ENCODE peak calls at places on chromosomes 7 and 10, in four cellular contexts. One of them, this sample, is unnamed.

GRCh38 chr10:32326119-32326518 is 20.8 kb downstream of the EPC1 start:
- DNase-seq in K562: no peak
- DNase-seq in WTC11: no peak
- DNase-seq in HepG2: no peak
- DNase-seq in this sample: no peak

GRCh38 chr7:42350801-42351200 is 113.8 kb upstream of the GLI3 start:
- DNase-seq in HepG2: no peak
- DNase-seq in K562: no peak
- DNase-seq in WTC11: no peak
- DNase-seq in this sample: no peak

GRCh38 chr10:107043461-107043860 is 121.0 kb downstream of the SORCS1 start:
- DNase-seq in K562: no peak
- DNase-seq in HepG2: no peak
- DNase-seq in WTC11: no peak
- DNase-seq in this sample: no peak

GRCh38 chr10:75770634-75771081 is 339.2 kb downstream of the LRMDA start:
- DNase-seq in WTC11: no peak
- DNase-seq in K562: no peak
- DNase-seq in HepG2: no peak
- DNase-seq in this sample: no peak

GRCh38 chr7:18361756-18362155 is 133.8 kb upstream of the HDAC9 start:
- DNase-seq in K562: no peak
- DNase-seq in HepG2: no peak
- DNase-seq in WTC11: peak; percentile 68
- DNase-seq in this sample: peak; percentile 21

GRCh38 chr7:146565872-146566271 is 449.3 kb downstream of the CNTNAP2 start:
- DNase-seq in K562: no peak
- DNase-seq in WTC11: peak; percentile 15
- DNase-seq in HepG2: no peak
- DNase-seq in this sample: no peak

GRCh38 chr7:137990251-137990901 is 11.5 kb downstream of the CREB3L2 start:
- DNase-seq in HepG2: no peak
- DNase-seq in K562: no peak
- DNase-seq in WTC11: no peak
- DNase-seq in this sample: no peak

GRCh38 chr7:97293031-97293430 is 175.5 kb downstream of the SDHAF3 start:
- DNase-seq in K562: no peak
- DNase-seq in HepG2: no peak
- DNase-seq in WTC11: no peak
- DNase-seq in this sample: no peak

GRCh38 chr10:61779276-61779675 is 116.5 kb downstream of the CABCOCO1 start:
- DNase-seq in WTC11: no peak
- DNase-seq in K562: no peak
- DNase-seq in HepG2: no peak
- DNase-seq in this sample: no peak

GRCh38 chr10:131159771-131160170 is 151.8 kb downstream of the TCERG1L start:
- DNase-seq in WTC11: no peak
- DNase-seq in K562: no peak
- DNase-seq in HepG2: no peak
- DNase-seq in this sample: no peak

GRCh38 chr7:12942599-12942998 is 255.2 kb downstream of the ARL4A start:
- DNase-seq in WTC11: no peak
- DNase-seq in K562: no peak
- DNase-seq in HepG2: peak; percentile 92
- DNase-seq in this sample: no peak

GRCh38 chr7:138223402-138223872 is 147.2 kb downstream of the AKR1D1 start:
- DNase-seq in HepG2: no peak
- DNase-seq in WTC11: no peak
- DNase-seq in K562: peak; percentile 37
- DNase-seq in this sample: no peak

GRCh38 chr10:122113161-122113944 is 124.4 kb downstream of the TACC2 start:
- DNase-seq in HepG2: peak; percentile 78
- DNase-seq in WTC11: peak; percentile 65
- DNase-seq in K562: peak; percentile 13
- DNase-seq in this sample: peak; percentile 87

GRCh38 chr7:108138911-108139310 is 8.8 kb upstream of the LAMB4 start:
- DNase-seq in K562: no peak
- DNase-seq in HepG2: no peak
- DNase-seq in WTC11: no peak
- DNase-seq in this sample: no peak

GRCh38 chr7:90233569-90233968 is 11.4 kb upstream of the CFAP69 start:
- DNase-seq in K562: no peak
- DNase-seq in WTC11: no peak
- DNase-seq in HepG2: no peak
- DNase-seq in this sample: no peak

GRCh38 chr7:142355328-142355727 is 97.5 kb upstream of the PRSS58 start:
- DNase-seq in K562: no peak
- DNase-seq in HepG2: no peak
- DNase-seq in WTC11: no peak
- DNase-seq in this sample: no peak

GRCh38 chr7:77791956-77792355 is 6.3 kb downstream of the TMEM60 start:
- DNase-seq in WTC11: no peak
- DNase-seq in HepG2: no peak
- DNase-seq in K562: no peak
- DNase-seq in this sample: no peak

GRCh38 chr7:27151945-27152815 is at the start of gene HOXA3:
- DNase-seq in K562: no peak
- DNase-seq in HepG2: no peak
- DNase-seq in WTC11: peak; percentile 38
- DNase-seq in this sample: peak; percentile 62

GRCh38 chr10:132254841-132255240 is 52.9 kb downstream of the STK32C start:
- DNase-seq in WTC11: no peak
- DNase-seq in HepG2: no peak
- DNase-seq in K562: no peak
- DNase-seq in this sample: no peak

GRCh38 chr7:132655071-132655761 is 78.9 kb upstream of the PLXNA4 start:
- DNase-seq in HepG2: no peak
- DNase-seq in WTC11: peak; percentile 15
- DNase-seq in K562: no peak
- DNase-seq in this sample: no peak

GRCh38 chr7:80259-81236 is 111.8 kb upstream of the FAM20C start:
- DNase-seq in HepG2: no peak
- DNase-seq in K562: no peak
- DNase-seq in WTC11: no peak
- DNase-seq in this sample: no peak

GRCh38 chr10:124708922-124709520 is 35.2 kb downstream of the FAM53B start:
- DNase-seq in HepG2: no peak
- DNase-seq in WTC11: no peak
- DNase-seq in K562: no peak
- DNase-seq in this sample: no peak

GRCh38 chr10:103480521-103480920 is 1.5 kb upstream of the CALHM3 start:
- DNase-seq in HepG2: no peak
- DNase-seq in WTC11: no peak
- DNase-seq in K562: no peak
- DNase-seq in this sample: no peak

GRCh38 chr7:106588576-106589494 is 72.1 kb downstream of the CCDC71L start:
- DNase-seq in HepG2: no peak
- DNase-seq in WTC11: no peak
- DNase-seq in K562: no peak
- DNase-seq in this sample: no peak

GRCh38 chr7:37405603-37406122 is 43.0 kb downstream of the ELMO1 start:
- DNase-seq in HepG2: no peak
- DNase-seq in K562: peak; percentile 41
- DNase-seq in WTC11: no peak
- DNase-seq in this sample: no peak

GRCh38 chr10:63582686-63583085 is 61.5 kb downstream of the REEP3 start:
- DNase-seq in WTC11: no peak
- DNase-seq in HepG2: no peak
- DNase-seq in K562: no peak
- DNase-seq in this sample: no peak

GRCh38 chr10:34854147-34854601 is 39.1 kb upstream of the PARD3 start:
- DNase-seq in WTC11: no peak
- DNase-seq in HepG2: no peak
- DNase-seq in K562: no peak
- DNase-seq in this sample: no peak

GRCh38 chr7:99006739-99007424 is 128.6 kb downstream of the TRRAP start:
- DNase-seq in K562: no peak
- DNase-seq in WTC11: no peak
- DNase-seq in HepG2: no peak
- DNase-seq in this sample: no peak

GRCh38 chr7:123023126-123023525 is 27.6 kb upstream of the TAS2R16 start:
- DNase-seq in HepG2: no peak
- DNase-seq in WTC11: no peak
- DNase-seq in K562: no peak
- DNase-seq in this sample: no peak

GRCh38 chr7:77570330-77571011 is 33.4 kb downstream of the PTPN12 start:
- DNase-seq in K562: no peak
- DNase-seq in WTC11: no peak
- DNase-seq in HepG2: peak; percentile 41
- DNase-seq in this sample: no peak

GRCh38 chr7:84399661-84400060 is 205.1 kb upstream of the SEMA3A start:
- DNase-seq in HepG2: no peak
- DNase-seq in K562: no peak
- DNase-seq in WTC11: no peak
- DNase-seq in this sample: no peak

GRCh38 chr10:14382022-14382421 is 51.3 kb upstream of the FRMD4A start:
- DNase-seq in HepG2: no peak
- DNase-seq in WTC11: no peak
- DNase-seq in K562: no peak
- DNase-seq in this sample: no peak

GRCh38 chr10:27482984-27483956 is 20.8 kb upstream of the RAB18 start:
- DNase-seq in HepG2: no peak
- DNase-seq in K562: no peak
- DNase-seq in WTC11: no peak
- DNase-seq in this sample: peak; percentile 7

GRCh38 chr7:104198673-104199278 is 9.0 kb downstream of the ORC5 start:
- DNase-seq in WTC11: no peak
- DNase-seq in K562: no peak
- DNase-seq in HepG2: no peak
- DNase-seq in this sample: no peak

GRCh38 chr7:32506266-32507054 is 11.2 kb downstream of the AVL9 start:
- DNase-seq in K562: peak; percentile 81
- DNase-seq in WTC11: no peak
- DNase-seq in HepG2: peak; percentile 10
- DNase-seq in this sample: no peak

GRCh38 chr7:32513205-32513604 is 17.9 kb downstream of the AVL9 start:
- DNase-seq in HepG2: no peak
- DNase-seq in WTC11: no peak
- DNase-seq in K562: no peak
- DNase-seq in this sample: no peak

GRCh38 chr7:32511791-32512190 is 16.5 kb downstream of the AVL9 start:
- DNase-seq in HepG2: no peak
- DNase-seq in WTC11: no peak
- DNase-seq in K562: no peak
- DNase-seq in this sample: no peak

GRCh38 chr7:32502656-32503189 is 7.4 kb downstream of the AVL9 start:
- DNase-seq in HepG2: no peak
- DNase-seq in K562: no peak
- DNase-seq in WTC11: no peak
- DNase-seq in this sample: no peak

GRCh38 chr7:32507416-32507815 is 12.1 kb downstream of the AVL9 start:
- DNase-seq in K562: no peak
- DNase-seq in WTC11: no peak
- DNase-seq in HepG2: no peak
- DNase-seq in this sample: no peak
- TF ChIP-seq SP1 in K562: no peak
- TF ChIP-seq SP1 in WTC11: no peak
- TF ChIP-seq SP1 in HepG2: no peak
- TF ChIP-seq SP1 in this sample: no peak

GRCh38 chr7:43879477-43879876 is 10.2 kb upstream of the MRPS24 start:
- DNase-seq in HepG2: no peak
- DNase-seq in K562: no peak
- DNase-seq in WTC11: no peak
- DNase-seq in this sample: no peak
- TF ChIP-seq SP1 in HepG2: no peak
- TF ChIP-seq SP1 in K562: no peak
- TF ChIP-seq SP1 in WTC11: no peak
- TF ChIP-seq SP1 in this sample: no peak

GRCh38 chr10:73901261-73901660 is 9.7 kb upstream of the PLAU start:
- DNase-seq in HepG2: no peak
- DNase-seq in WTC11: no peak
- DNase-seq in K562: no peak
- DNase-seq in this sample: no peak

GRCh38 chr10:73900068-73900467 is 10.9 kb upstream of the PLAU start:
- DNase-seq in K562: no peak
- DNase-seq in HepG2: no peak
- DNase-seq in WTC11: no peak
- DNase-seq in this sample: no peak

GRCh38 chr10:73897693-73898092 is 13.2 kb upstream of the PLAU start:
- DNase-seq in HepG2: no peak
- DNase-seq in WTC11: no peak
- DNase-seq in K562: no peak
- DNase-seq in this sample: no peak

GRCh38 chr10:73898730-73899400 is 12.1 kb upstream of the PLAU start:
- DNase-seq in K562: no peak
- DNase-seq in WTC11: no peak
- DNase-seq in HepG2: no peak
- DNase-seq in this sample: no peak

GRCh38 chr10:73899401-73899780 is 11.5 kb upstream of the PLAU start:
- DNase-seq in K562: no peak
- DNase-seq in HepG2: no peak
- DNase-seq in WTC11: no peak
- DNase-seq in this sample: no peak
- TF ChIP-seq SP1 in K562: no peak
- TF ChIP-seq SP1 in HepG2: no peak
- TF ChIP-seq SP1 in WTC11: no peak
- TF ChIP-seq SP1 in this sample: no peak

GRCh38 chr10:119703903-119704508 is 21.8 kb upstream of the INPP5F start:
- DNase-seq in K562: no peak
- DNase-seq in WTC11: no peak
- DNase-seq in HepG2: no peak
- DNase-seq in this sample: no peak

GRCh38 chr10:119701861-119702260 is 24.0 kb upstream of the INPP5F start:
- DNase-seq in WTC11: no peak
- DNase-seq in K562: no peak
- DNase-seq in HepG2: peak; percentile 15
- DNase-seq in this sample: no peak

GRCh38 chr10:119700321-119700954 is 25.4 kb upstream of the INPP5F start:
- DNase-seq in HepG2: no peak
- DNase-seq in K562: no peak
- DNase-seq in WTC11: no peak
- DNase-seq in this sample: no peak

GRCh38 chr10:119705434-119705831 is 20.4 kb upstream of the INPP5F start:
- DNase-seq in HepG2: no peak
- DNase-seq in WTC11: no peak
- DNase-seq in K562: no peak
- DNase-seq in this sample: no peak

DNA sequence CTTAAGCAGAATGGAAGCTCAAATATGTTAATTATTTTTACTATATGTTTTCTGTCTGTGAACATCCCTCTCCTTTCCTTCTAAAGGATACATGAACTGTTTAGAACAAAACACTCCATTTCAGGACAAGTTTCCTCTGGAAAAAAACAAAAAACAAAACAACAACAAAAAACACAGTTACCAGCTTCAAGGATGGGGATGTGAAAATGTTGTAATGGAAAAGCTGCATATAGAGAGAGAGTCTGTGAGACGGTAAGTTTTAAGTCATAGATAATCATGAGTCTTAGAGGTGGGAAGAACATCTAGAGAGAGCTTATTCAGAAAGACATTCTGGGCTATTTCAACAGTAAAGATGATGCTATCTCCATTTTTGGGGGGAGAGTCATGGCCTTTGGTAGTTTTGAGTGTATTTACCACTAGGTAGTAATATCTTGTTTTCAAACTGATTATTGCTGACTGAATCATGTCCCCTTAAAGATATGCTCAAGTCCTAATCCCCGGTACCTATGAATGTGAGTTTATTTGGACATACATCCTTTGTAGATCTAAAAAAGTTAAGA is 23.3 kb upstream of the INPP5F start:
- DNase-seq in HepG2: no peak
- DNase-seq in WTC11: no peak
- DNase-seq in K562: no peak
- DNase-seq in this sample: no peak
- TF ChIP-seq SP1 in HepG2: no peak
- TF ChIP-seq SP1 in WTC11: no peak
- TF ChIP-seq SP1 in K562: no peak
- TF ChIP-seq SP1 in this sample: no peak